ENCODE peak calls at places on chromosomes 13 and 19, in six cellular contexts. K, Y, F, I, E and D are unnamed samples.

GRCh38 chr13:19586904-19587634 is 25.7 kb upstream of the TPTE2 start:
- DNase-seq in K (no peak), Y (no peak), F (peak; percentile 79), I (peak; percentile 41), E (no peak), D (peak; percentile 43)

GRCh38 chr13:19681517-19681916 is 48.1 kb downstream of the MPHOSPH8 start:
- DNase-seq in K (peak; percentile 30), Y (no peak), F (no peak), I (no peak), E (no peak), D (no peak)

GRCh38 chr19:18507727-18508440 is 14.0 kb downstream of the ELL start:
- DNase-seq in K (no peak), Y (no peak), F (no peak), I (no peak), E (no peak), D (peak; percentile 73)

GRCh38 chr13:50386527-50387123 is 371.4 kb downstream of the KCNRG start:
- DNase-seq in K (peak; percentile 56), Y (peak; percentile 24), F (no peak), I (peak; percentile 61), E (no peak), D (peak; percentile 82)

GRCh38 chr19:49421039-49421877 is 2.0 kb downstream of the PTH2 start:
- DNase-seq in K (peak; percentile 98), Y (peak; percentile 88), F (peak; percentile 89), I (peak; percentile 18), E (peak; percentile 43), D (peak; percentile 97)

GRCh38 chr19:46133101-46133627 is 8.7 kb upstream of the IGFL3 start:
- DNase-seq in K (peak; percentile 83), Y (peak; percentile 83), F (no peak), I (peak; percentile 100), E (peak; percentile 92), D (no peak)

GRCh38 chr13:75867718-75868117 is 231.6 kb downstream of the LMO7 start:
- DNase-seq in K (no peak), Y (no peak), F (no peak), I (no peak), E (no peak), D (no peak)

GRCh38 chr19:50266896-50267295 is 62.3 kb downstream of the KCNC3 start:
- DNase-seq in K (peak; percentile 53), Y (no peak), F (peak; percentile 54), I (no peak), E (no peak), D (peak; percentile 25)

GRCh38 chr13:72507394-72508199 is 219.8 kb downstream of the MZT1 start:
- DNase-seq in K (no peak), Y (no peak), F (no peak), I (no peak), E (no peak), D (no peak)

GRCh38 chr13:88602786-88603777 is 931.9 kb downstream of the SLITRK5 start:
- DNase-seq in K (no peak), Y (no peak), F (no peak), I (no peak), E (no peak), D (no peak)

GRCh38 chr13:41915096-41915495 is 45.8 kb downstream of the VWA8 start:
- DNase-seq in K (no peak), Y (no peak), F (no peak), I (no peak), E (peak; percentile 77), D (no peak)

GRCh38 chr13:23758783-23759527 is 130.2 kb downstream of the MIPEP start:
- DNase-seq in K (no peak), Y (no peak), F (no peak), I (no peak), E (no peak), D (no peak)

GRCh38 chr13:73451120-73452029 is 392.6 kb downstream of the KLF5 start:
- DNase-seq in K (no peak), Y (no peak), F (no peak), I (no peak), E (no peak), D (no peak)

GRCh38 chr19:57269515-57270250 is 10.6 kb upstream of the ZNF460 start:
- DNase-seq in K (no peak), Y (no peak), F (peak; percentile 57), I (peak; percentile 96), E (peak; percentile 74), D (peak; percentile 93)

GRCh38 chr13:65555973-65556372 is 1674.2 kb downstream of the PCDH9 start:
- DNase-seq in K (no peak), Y (no peak), F (no peak), I (no peak), E (no peak), D (no peak)

GRCh38 chr19:28397311-28397710 is 815.6 kb downstream of the UQCRFS1 start:
- DNase-seq in K (no peak), Y (no peak), F (no peak), I (no peak), E (no peak), D (no peak)

GRCh38 chr19:41955521-41955920 is 3.6 kb downstream of the RABAC1 start:
- DNase-seq in K (no peak), Y (no peak), F (no peak), I (no peak), E (no peak), D (peak; percentile 58)

GRCh38 chr13:46698015-46698414 is 98.9 kb downstream of the ESD start:
- DNase-seq in K (no peak), Y (no peak), F (no peak), I (no peak), E (no peak), D (no peak)

GRCh38 chr19:3665681-3666544 is 34.4 kb downstream of the PIP5K1C start:
- DNase-seq in K (peak; percentile 66), Y (peak; percentile 53), F (peak; percentile 55), I (no peak), E (peak; percentile 14), D (peak; percentile 98)

GRCh38 chr19:43534811-43535761 is 2.1 kb downstream of the ZNF575 start:
- DNase-seq in K (peak; percentile 92), Y (peak; percentile 54), F (peak; percentile 31), I (no peak), E (no peak), D (peak; percentile 94)

GRCh38 chr13:108795841-108796240 is 166.4 kb downstream of the MYO16 start:
- DNase-seq in K (no peak), Y (no peak), F (no peak), I (no peak), E (no peak), D (no peak)

GRCh38 chr13:36344173-36344572 is 2.0 kb downstream of the SPART start:
- DNase-seq in K (no peak), Y (no peak), F (no peak), I (no peak), E (peak; percentile 65), D (no peak)

GRCh38 chr19:45140533-45140932 is 20.2 kb downstream of the NKPD1 start:
- DNase-seq in K (no peak), Y (no peak), F (no peak), I (no peak), E (no peak), D (no peak)

GRCh38 chr13:51856998-51857397 is 4.8 kb upstream of the CCDC70 start:
- DNase-seq in K (no peak), Y (no peak), F (no peak), I (no peak), E (no peak), D (no peak)

GRCh38 chr13:87147076-87147475 is 524.1 kb upstream of the SLITRK5 start:
- DNase-seq in K (no peak), Y (no peak), F (no peak), I (peak; percentile 61), E (peak; percentile 25), D (no peak)
- H2AFZ ChIP-seq in K (no peak overlapping the region), Y (no peak overlapping the region), F (no peak overlapping the region), I (no peak overlapping the region), E (no peak overlapping the region), D (no peak overlapping the region)

GRCh38 chr13:112053744-112054615 is 13.0 kb upstream of the SOX1 start:
- DNase-seq in K (peak; percentile 65), Y (no peak), F (no peak), I (no peak), E (no peak), D (peak; percentile 72)
- H3K27ac ChIP-seq in K (no peak overlapping the region), Y (no peak overlapping the region), F (no peak overlapping the region), I (no peak overlapping the region), E (no peak overlapping the region), D (no peak overlapping the region)

DNA sequence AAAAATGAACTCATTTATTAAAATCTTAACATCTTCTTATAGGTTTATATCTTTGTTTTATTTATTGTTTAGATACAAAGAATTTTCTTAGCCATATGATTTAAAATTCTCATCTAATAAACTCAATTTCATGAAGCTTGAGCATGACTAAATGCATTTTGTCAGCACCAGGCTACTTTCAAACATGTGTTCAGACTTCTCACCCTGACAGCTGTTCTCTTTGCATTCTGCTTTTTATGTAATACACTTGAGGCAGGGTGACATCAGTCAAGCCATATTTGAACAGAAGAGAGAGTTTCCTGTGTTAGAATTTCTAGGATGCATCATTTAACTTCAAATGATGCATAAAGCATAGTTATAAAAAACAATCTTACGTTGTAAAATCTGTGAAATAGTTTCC is 1295.1 kb upstream of the PCDH20 start:
- DNase-seq in K (no peak), Y (no peak), F (peak; percentile 5), I (no peak), E (no peak), D (peak; percentile 15)
- H2AFZ ChIP-seq in K (no peak overlapping the region), Y (no peak overlapping the region), F (peak overlapping the region; percentile 44), I (no peak overlapping the region), E (no peak overlapping the region), D (no peak overlapping the region)

GRCh38 chr19:17303940-17304267 is 679 bp upstream of the ABHD8 start:
- DNase-seq in K (no peak), Y (no peak), F (no peak), I (no peak), E (no peak), D (no peak)

GRCh38 chr19:17305517-17306284 is at the start of gene MRPL34:
- DNase-seq in K (peak; percentile 100), Y (peak; percentile 98), F (peak; percentile 100), I (peak; percentile 94), E (peak; percentile 100), D (peak; percentile 98)

GRCh38 chr19:17304386-17305047 is 1.2 kb upstream of the MRPL34 start:
- DNase-seq in K (no peak), Y (no peak), F (no peak), I (no peak), E (no peak), D (peak; percentile 21)

GRCh38 chr19:17306285-17306714 is 628 bp downstream of the MRPL34 start:
- DNase-seq in K (peak; percentile 77), Y (no peak), F (peak; percentile 35), I (no peak), E (no peak), D (peak; percentile 71)

GRCh38 chr19:17305211-17305516 is 508 bp upstream of the MRPL34 start:
- DNase-seq in K (no peak), Y (no peak), F (no peak), I (no peak), E (no peak), D (no peak)
- H3K27ac ChIP-seq in K (no peak overlapping the region), Y (peak overlapping the region; percentile 56), F (peak overlapping the region; percentile 90), I (no peak overlapping the region), E (no peak overlapping the region), D (no peak overlapping the region)